ENCODE peak calls at places on chromosomes 12 and 14, in four cellular contexts. One of them, this sample, is unnamed.
A peak's percentile ranks its signal among the peaks of the same experiment; 100 is the strongest.

GRCh38 chr14:65336191-65336591 is 76.3 kb upstream of the FUT8 start:
- DNase-seq in K562: no peak
- DNase-seq in GM12891: no peak
- DNase-seq in GM12878: no peak
- DNase-seq in this sample: no peak

GRCh38 chr12:76288218-76288617 is 60.0 kb downstream of the BBS10 start:
- DNase-seq in K562: no peak
- DNase-seq in GM12891: no peak
- DNase-seq in GM12878: no peak
- DNase-seq in this sample: no peak

GRCh38 chr14:63421226-63421625 is 102.5 kb upstream of the GPHB5 start:
- DNase-seq in K562: no peak
- DNase-seq in GM12891: no peak
- DNase-seq in GM12878: no peak
- DNase-seq in this sample: no peak

GRCh38 chr14:73223049-73223448 is 14.3 kb upstream of the PAPLN start:
- DNase-seq in K562: no peak
- DNase-seq in GM12891: no peak
- DNase-seq in GM12878: peak; percentile 63
- DNase-seq in this sample: no peak

GRCh38 chr12:132660047-132660446 is 27.1 kb downstream of the POLE start:
- DNase-seq in K562: no peak
- DNase-seq in GM12891: no peak
- DNase-seq in GM12878: no peak
- DNase-seq in this sample: no peak

GRCh38 chr12:52884526-52885293 is 20.2 kb downstream of the KRT8 start:
- DNase-seq in K562: peak; percentile 90
- DNase-seq in GM12891: peak; percentile 69
- DNase-seq in GM12878: no peak
- DNase-seq in this sample: no peak

GRCh38 chr14:33700052-33700451 is 250.8 kb downstream of the EGLN3 start:
- DNase-seq in K562: no peak
- DNase-seq in GM12891: no peak
- DNase-seq in GM12878: no peak
- DNase-seq in this sample: no peak

GRCh38 chr12:8914716-8915526 is 612 bp downstream of the PHC1 start:
- DNase-seq in K562: peak; percentile 70
- DNase-seq in GM12891: peak; percentile 67
- DNase-seq in GM12878: no peak
- DNase-seq in this sample: peak; percentile 2

GRCh38 chr14:33986804-33987203 is 35.9 kb upstream of the EGLN3 start:
- DNase-seq in K562: no peak
- DNase-seq in GM12891: no peak
- DNase-seq in GM12878: no peak
- DNase-seq in this sample: no peak

GRCh38 chr12:12376636-12377448 is 20.0 kb downstream of the BORCS5 start:
- DNase-seq in K562: peak; percentile 50
- DNase-seq in GM12891: peak; percentile 30
- DNase-seq in GM12878: peak; percentile 55
- DNase-seq in this sample: peak; percentile 52

GRCh38 chr14:69539631-69540410 is 34.9 kb downstream of the CCDC177 start:
- DNase-seq in K562: no peak
- DNase-seq in GM12891: no peak
- DNase-seq in GM12878: no peak
- DNase-seq in this sample: peak; percentile 26

GRCh38 chr14:22540811-22541360 is 48.1 kb downstream of the DAD1 start:
- DNase-seq in K562: no peak
- DNase-seq in GM12891: no peak
- DNase-seq in GM12878: no peak
- DNase-seq in this sample: no peak

GRCh38 chr14:24395609-24396580 is 2.9 kb upstream of the NYNRIN start:
- DNase-seq in K562: no peak
- DNase-seq in GM12891: no peak
- DNase-seq in GM12878: no peak
- DNase-seq in this sample: no peak

GRCh38 chr14:78785265-78785664 is 615.1 kb downstream of the NRXN3 start:
- DNase-seq in K562: no peak
- DNase-seq in GM12891: no peak
- DNase-seq in GM12878: no peak
- DNase-seq in this sample: no peak

GRCh38 chr12:524167-524951 is 64.6 kb downstream of the B4GALNT3 start:
- DNase-seq in K562: no peak
- DNase-seq in GM12891: no peak
- DNase-seq in GM12878: no peak
- DNase-seq in this sample: no peak

GRCh38 chr12:127500513-127500912 is 766.5 kb upstream of the TMEM132C start:
- DNase-seq in K562: no peak
- DNase-seq in GM12891: no peak
- DNase-seq in GM12878: no peak
- DNase-seq in this sample: no peak

GRCh38 chr12:47082963-47083621 is 3.3 kb upstream of the AMIGO2 start:
- DNase-seq in K562: peak; percentile 20
- DNase-seq in GM12891: no peak
- DNase-seq in GM12878: no peak
- DNase-seq in this sample: no peak

GRCh38 chr12:23885396-23885795 is 64.1 kb downstream of the SOX5 start:
- DNase-seq in K562: no peak
- DNase-seq in GM12891: no peak
- DNase-seq in GM12878: no peak
- DNase-seq in this sample: no peak

GRCh38 chr14:80055912-80056801 is 155.1 kb downstream of the DIO2 start:
- DNase-seq in K562: peak; percentile 2
- DNase-seq in GM12891: no peak
- DNase-seq in GM12878: no peak
- DNase-seq in this sample: peak; percentile 1

GRCh38 chr12:76608070-76608469 is 48.5 kb upstream of the OSBPL8 start:
- DNase-seq in K562: no peak
- DNase-seq in GM12891: no peak
- DNase-seq in GM12878: no peak
- DNase-seq in this sample: no peak

GRCh38 chr12:2739832-2740641 is 54.7 kb upstream of the FKBP4 start:
- DNase-seq in K562: no peak
- DNase-seq in GM12891: no peak
- DNase-seq in GM12878: no peak
- DNase-seq in this sample: no peak

GRCh38 chr14:81519200-81519998 is 14.3 kb downstream of the SEL1L start:
- DNase-seq in K562: peak; percentile 35
- DNase-seq in GM12891: no peak
- DNase-seq in GM12878: peak; percentile 31
- DNase-seq in this sample: peak; percentile 74

GRCh38 chr12:108622425-108622824 is 11.3 kb downstream of the SELPLG start:
- DNase-seq in K562: no peak
- DNase-seq in GM12891: no peak
- DNase-seq in GM12878: no peak
- DNase-seq in this sample: peak; percentile 41

GRCh38 chr14:61663312-61663974 is 31.9 kb upstream of the HIF1A start:
- DNase-seq in K562: no peak
- DNase-seq in GM12891: no peak
- DNase-seq in GM12878: peak; percentile 49
- DNase-seq in this sample: peak; percentile 57

GRCh38 chr14:61659582-61659981 is 35.7 kb upstream of the HIF1A start:
- DNase-seq in K562: no peak
- DNase-seq in GM12891: no peak
- DNase-seq in GM12878: no peak
- DNase-seq in this sample: no peak

GRCh38 chr14:61662001-61662400 is 33.3 kb upstream of the HIF1A start:
- DNase-seq in K562: no peak
- DNase-seq in GM12891: no peak
- DNase-seq in GM12878: no peak
- DNase-seq in this sample: no peak

GRCh38 chr14:61661471-61661988 is 33.8 kb upstream of the HIF1A start:
- DNase-seq in K562: no peak
- DNase-seq in GM12891: no peak
- DNase-seq in GM12878: peak; percentile 69
- DNase-seq in this sample: no peak

GRCh38 chr14:61662437-61663311 is 32.6 kb upstream of the HIF1A start:
- DNase-seq in K562: peak; percentile 10
- DNase-seq in GM12891: no peak
- DNase-seq in GM12878: peak; percentile 100
- DNase-seq in this sample: peak; percentile 70
- TF ChIP-seq SPI1 in K562: no peak
- TF ChIP-seq SPI1 in GM12891: peak; percentile 18
- TF ChIP-seq SPI1 in GM12878: peak; percentile 0
- TF ChIP-seq SPI1 in this sample: no peak

DNA sequence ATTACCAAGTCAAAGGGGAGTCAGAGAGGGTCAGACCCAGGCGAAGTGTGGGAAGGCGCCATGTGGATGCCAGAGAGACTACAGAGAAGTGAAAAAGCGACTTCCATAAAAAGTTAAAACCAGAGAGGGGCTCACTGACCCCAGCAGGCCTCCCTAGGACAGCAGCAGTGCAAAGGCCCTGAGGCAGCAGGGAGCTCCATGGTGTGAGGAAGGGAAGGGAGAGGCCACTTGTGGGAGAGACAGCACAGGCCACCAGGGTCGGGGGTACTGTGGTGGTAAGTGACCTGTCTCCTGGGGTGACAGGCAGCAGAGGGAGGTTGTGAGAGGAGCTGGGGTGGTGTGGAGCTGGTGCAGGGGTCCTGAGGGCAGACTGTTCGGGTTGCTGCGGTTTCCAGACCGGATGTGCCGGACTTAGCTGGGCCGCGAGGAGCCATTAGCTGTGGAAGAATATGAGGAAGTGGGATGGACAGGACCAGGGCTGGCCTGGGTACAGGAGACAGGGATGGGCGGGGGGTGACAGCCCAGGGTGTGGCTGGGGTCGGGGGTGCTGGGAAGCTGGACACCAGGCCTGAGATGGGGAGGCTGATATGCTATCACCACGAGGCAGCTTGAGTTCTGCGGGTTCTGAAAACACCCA is 22.6 kb downstream of the SETD1B start:
- DNase-seq in K562: no peak
- DNase-seq in GM12891: no peak
- DNase-seq in GM12878: no peak
- DNase-seq in this sample: no peak
- TF ChIP-seq SPI1 in K562: peak; percentile 62
- TF ChIP-seq SPI1 in GM12891: no peak
- TF ChIP-seq SPI1 in GM12878: no peak
- TF ChIP-seq SPI1 in this sample: peak; percentile 17

DNA sequence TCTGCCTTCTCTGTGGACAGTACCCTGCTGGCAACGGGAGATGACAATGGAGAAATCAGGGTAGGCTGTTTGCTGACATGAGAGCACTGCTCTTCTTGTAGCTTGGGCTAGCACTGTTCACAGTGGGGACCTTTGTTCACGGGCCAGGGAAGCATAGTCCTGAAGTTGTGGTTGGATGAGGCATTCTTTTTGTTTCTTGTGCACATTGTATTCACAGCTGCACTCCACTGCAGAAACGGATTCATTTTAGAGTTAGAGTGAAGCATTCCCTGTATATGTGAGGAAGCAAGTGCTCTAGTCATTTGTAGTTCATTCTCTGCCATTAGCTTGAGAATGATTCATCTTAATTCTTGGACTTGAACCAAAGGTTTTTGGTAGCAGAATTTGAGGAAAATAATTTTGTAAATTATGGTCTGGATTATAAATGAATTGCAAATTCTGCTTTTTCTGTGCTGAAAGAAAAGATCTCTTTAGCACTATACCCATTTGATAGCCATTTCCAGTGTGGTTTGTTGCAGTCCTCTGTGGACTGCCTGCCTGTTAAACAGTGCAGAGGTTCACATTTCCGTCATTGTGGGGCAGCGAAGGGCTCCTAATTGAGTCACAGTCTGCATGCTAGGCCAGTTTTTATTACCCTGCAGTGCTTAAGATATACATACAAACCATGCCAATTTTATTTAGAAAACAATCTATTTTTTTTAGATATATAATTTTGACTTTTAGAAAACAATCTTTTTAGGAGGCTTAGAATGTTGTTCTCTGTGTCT is 80.6 kb downstream of the APAF1 start:
- DNase-seq in K562: peak; percentile 48
- DNase-seq in GM12891: peak; percentile 23
- DNase-seq in GM12878: no peak
- DNase-seq in this sample: peak; percentile 45
- TF ChIP-seq SPI1 in K562: no peak
- TF ChIP-seq SPI1 in GM12891: no peak
- TF ChIP-seq SPI1 in GM12878: no peak
- TF ChIP-seq SPI1 in this sample: no peak

GRCh38 chr12:123952037-123952436 is 20.6 kb downstream of the CCDC92 start:
- DNase-seq in K562: no peak
- DNase-seq in GM12891: no peak
- DNase-seq in GM12878: no peak
- DNase-seq in this sample: no peak
- TF ChIP-seq SPI1 in K562: no peak
- TF ChIP-seq SPI1 in GM12891: no peak
- TF ChIP-seq SPI1 in GM12878: no peak
- TF ChIP-seq SPI1 in this sample: no peak

DNA sequence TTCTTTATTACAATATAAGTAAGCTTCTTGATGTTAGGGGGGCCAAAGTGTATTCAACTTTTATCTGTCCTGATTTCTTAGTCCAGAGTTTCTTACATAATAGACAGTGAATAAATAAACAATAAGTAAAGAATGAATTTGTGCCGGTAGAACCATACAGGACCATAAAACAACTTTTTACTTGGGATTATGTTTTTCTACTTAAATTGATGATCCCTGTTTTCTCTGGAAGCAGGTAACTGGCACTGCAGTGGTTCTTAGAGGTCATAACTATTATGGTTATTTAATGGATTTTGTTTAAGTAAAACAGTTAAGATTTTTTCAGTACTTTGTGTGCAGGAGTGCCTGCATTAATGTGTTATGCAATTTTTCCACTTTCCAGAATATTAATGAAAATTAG is 10.5 kb downstream of the CAND1 start:
- DNase-seq in K562: no peak
- DNase-seq in GM12891: no peak
- DNase-seq in GM12878: no peak
- DNase-seq in this sample: no peak
- TF ChIP-seq SPI1 in K562: no peak
- TF ChIP-seq SPI1 in GM12891: no peak
- TF ChIP-seq SPI1 in GM12878: no peak
- TF ChIP-seq SPI1 in this sample: no peak